ENCODE peak calls at places on chromosomes 4 and X, in nine cellular contexts. Q is breast epithelium; L is heart right ventricle; D is aorta; B is stimulated activated CD8-positive, alpha-beta memory T cell treated with anti-CD3 and anti-CD28 coated beads, Interleukin-4, amount 100 ng/mL, for 4 hours; R is bronchial epithelial cell; V is nephron progenitor cell; C is right cardiac atrium; Z is HFFc6. I is an unnamed sample.

GRCh38 chr4:186701273-186701672 is 22.4 kb downstream of the FAT1 start:
- DNase-seq in Q (peak), L (no peak), D (no peak), B (no peak), R (no peak), V (peak), C (peak), Z (no peak), I (peak)

GRCh38 chr4:15293678-15294077 is 134.2 kb upstream of the C1QTNF7 start:
- DNase-seq in Q (no peak), L (no peak), D (no peak), B (no peak), R (no peak), V (no peak), C (no peak), Z (no peak), I (no peak)

GRCh38 chr4:187617117-187617516 is 378.5 kb upstream of the ZFP42 start:
- DNase-seq in Q (no peak), L (no peak), D (no peak), B (no peak), R (no peak), V (no peak), C (no peak), Z (no peak), I (no peak)

GRCh38 chr4:74376888-74377483 is 12.0 kb downstream of the EREG start:
- DNase-seq in Q (no peak), L (no peak), D (no peak), B (no peak), R (peak), V (no peak), C (no peak), Z (peak), I (no peak)

GRCh38 chrX:57379296-57379695 is 92.8 kb downstream of the FAAH2 start:
- DNase-seq in Q (no peak), L (no peak), D (no peak), B (no peak), R (no peak), V (no peak), C (no peak), Z (no peak), I (no peak)

GRCh38 chr4:109589605-109590004 is 29.6 kb downstream of the MCUB start:
- DNase-seq in Q (no peak), L (no peak), D (no peak), B (no peak), R (no peak), V (no peak), C (peak), Z (no peak), I (no peak)

GRCh38 chrX:40040686-40041461 is 56.9 kb downstream of the BCOR start:
- DNase-seq in Q (no peak), L (no peak), D (peak), B (no peak), R (no peak), V (no peak), C (no peak), Z (no peak), I (no peak)

GRCh38 chr4:156832886-156833285 is 138.7 kb downstream of the PDGFC start:
- DNase-seq in Q (no peak), L (no peak), D (no peak), B (no peak), R (no peak), V (no peak), C (no peak), Z (no peak), I (no peak)

GRCh38 chr4:149825336-149825735 is 9.7 kb upstream of the IQCM start:
- DNase-seq in Q (no peak), L (no peak), D (no peak), B (no peak), R (peak), V (no peak), C (no peak), Z (no peak), I (no peak)

GRCh38 chr4:31807036-31807435 is 1086.9 kb downstream of the PCDH7 start:
- DNase-seq in Q (no peak), L (no peak), D (no peak), B (no peak), R (no peak), V (no peak), C (no peak), Z (no peak), I (no peak)

GRCh38 chr4:131650951-131651350 is 1498.1 kb upstream of the PCDH10 start:
- DNase-seq in Q (no peak), L (no peak), D (no peak), B (no peak), R (no peak), V (no peak), C (no peak), Z (no peak), I (no peak)

GRCh38 chr4:20337261-20337664 is 85.6 kb downstream of the SLIT2 start:
- DNase-seq in Q (no peak), L (no peak), D (no peak), B (no peak), R (no peak), V (no peak), C (no peak), Z (no peak), I (no peak)

GRCh38 chrX:151754641-151755215 is 20.2 kb downstream of the CNGA2 start:
- DNase-seq in Q (no peak), L (no peak), D (no peak), B (no peak), R (peak), V (no peak), C (no peak), Z (no peak), I (no peak)

GRCh38 chr4:110631582-110632505 is 9.0 kb upstream of the PITX2 start:
- DNase-seq in Q (peak), L (peak), D (peak), B (no peak), R (peak), V (peak), C (peak), Z (peak), I (peak)

GRCh38 chr4:115720611-115721010 is 607.2 kb upstream of the NDST4 start:
- DNase-seq in Q (no peak), L (no peak), D (no peak), B (no peak), R (peak), V (no peak), C (no peak), Z (no peak), I (no peak)

GRCh38 chr4:110644008-110644407 is 21.1 kb upstream of the PITX2 start:
- DNase-seq in Q (no peak), L (no peak), D (no peak), B (no peak), R (no peak), V (no peak), C (no peak), Z (no peak), I (no peak)

GRCh38 chr4:145935253-145936141 is 3.1 kb downstream of the ZNF827 start:
- DNase-seq in Q (no peak), L (peak), D (no peak), B (no peak), R (no peak), V (peak), C (peak), Z (no peak), I (peak)

GRCh38 chr4:27791640-27792039 is 931.0 kb downstream of the STIM2 start:
- DNase-seq in Q (no peak), L (no peak), D (no peak), B (no peak), R (peak), V (no peak), C (no peak), Z (peak), I (no peak)

I was measured in left ventricle myocardium inferior.